ENCODE peak calls at places on chromosomes 12 and 14, in nine cellular contexts. One of them, this sample, is unnamed.

GRCh38 chr12:10610188-10610587 is 3.2 kb downstream of the MAGOHB start:
- DNase-seq in stomach: no peak
- DNase-seq in IMR-90: no peak
- DNase-seq in tibial artery: no peak
- DNase-seq in fibroblast of mammary gland: no peak
- DNase-seq in A673: no peak
- DNase-seq in AG10803: no peak
- DNase-seq in cardiac fibroblast: no peak
- DNase-seq in left ventricle myocardium inferior: no peak
- DNase-seq in this sample: no peak

GRCh38 chr14:35438910-35439713 is 34.6 kb upstream of the NFKBIA start:
- DNase-seq in A673: peak
- DNase-seq in fibroblast of mammary gland: peak
- DNase-seq in tibial artery: no peak
- DNase-seq in IMR-90: no peak
- DNase-seq in AG10803: no peak
- DNase-seq in left ventricle myocardium inferior: no peak
- DNase-seq in cardiac fibroblast: peak
- DNase-seq in stomach: no peak
- DNase-seq in this sample: peak

GRCh38 chr12:126191949-126192348 is 1126.7 kb downstream of the AACS start:
- DNase-seq in left ventricle myocardium inferior: no peak
- DNase-seq in AG10803: no peak
- DNase-seq in IMR-90: no peak
- DNase-seq in A673: no peak
- DNase-seq in tibial artery: no peak
- DNase-seq in cardiac fibroblast: no peak
- DNase-seq in stomach: no peak
- DNase-seq in fibroblast of mammary gland: no peak
- DNase-seq in this sample: no peak

GRCh38 chr12:76303365-76303764 is 44.9 kb downstream of the BBS10 start:
- DNase-seq in fibroblast of mammary gland: peak
- DNase-seq in cardiac fibroblast: no peak
- DNase-seq in A673: no peak
- DNase-seq in stomach: no peak
- DNase-seq in IMR-90: peak
- DNase-seq in tibial artery: no peak
- DNase-seq in AG10803: no peak
- DNase-seq in left ventricle myocardium inferior: no peak
- DNase-seq in this sample: no peak

GRCh38 chr12:132429932-132430643 is 59.9 kb upstream of the FBRSL1 start:
- DNase-seq in IMR-90: no peak
- DNase-seq in tibial artery: no peak
- DNase-seq in cardiac fibroblast: peak
- DNase-seq in A673: peak
- DNase-seq in fibroblast of mammary gland: no peak
- DNase-seq in AG10803: no peak
- DNase-seq in left ventricle myocardium inferior: no peak
- DNase-seq in stomach: peak
- DNase-seq in this sample: no peak

GRCh38 chr14:33755358-33755757 is 195.5 kb downstream of the EGLN3 start:
- DNase-seq in stomach: no peak
- DNase-seq in IMR-90: no peak
- DNase-seq in A673: peak
- DNase-seq in AG10803: no peak
- DNase-seq in cardiac fibroblast: no peak
- DNase-seq in fibroblast of mammary gland: no peak
- DNase-seq in tibial artery: no peak
- DNase-seq in left ventricle myocardium inferior: no peak
- DNase-seq in this sample: no peak

GRCh38 chr14:71467419-71467818 is 464.8 kb upstream of the RGS6 start:
- DNase-seq in A673: peak
- DNase-seq in left ventricle myocardium inferior: no peak
- DNase-seq in stomach: no peak
- DNase-seq in AG10803: peak
- DNase-seq in fibroblast of mammary gland: peak
- DNase-seq in cardiac fibroblast: no peak
- DNase-seq in IMR-90: no peak
- DNase-seq in tibial artery: no peak
- DNase-seq in this sample: peak

GRCh38 chr14:77278461-77279230 is 7.6 kb upstream of the NGB start:
- DNase-seq in A673: no peak
- DNase-seq in stomach: no peak
- DNase-seq in IMR-90: no peak
- DNase-seq in tibial artery: no peak
- DNase-seq in fibroblast of mammary gland: no peak
- DNase-seq in cardiac fibroblast: no peak
- DNase-seq in left ventricle myocardium inferior: no peak
- DNase-seq in AG10803: no peak
- DNase-seq in this sample: no peak

GRCh38 chr14:101072945-101073597 is 169.5 kb upstream of the RTL1 start:
- DNase-seq in tibial artery: no peak
- DNase-seq in left ventricle myocardium inferior: no peak
- DNase-seq in A673: peak
- DNase-seq in stomach: peak
- DNase-seq in AG10803: peak
- DNase-seq in IMR-90: peak
- DNase-seq in cardiac fibroblast: peak
- DNase-seq in fibroblast of mammary gland: peak
- DNase-seq in this sample: peak

GRCh38 chr14:45144658-45145057 is 8.9 kb downstream of the FANCM start:
- DNase-seq in tibial artery: no peak
- DNase-seq in left ventricle myocardium inferior: no peak
- DNase-seq in fibroblast of mammary gland: no peak
- DNase-seq in IMR-90: no peak
- DNase-seq in AG10803: no peak
- DNase-seq in stomach: no peak
- DNase-seq in A673: no peak
- DNase-seq in cardiac fibroblast: no peak
- DNase-seq in this sample: no peak

GRCh38 chr12:28535216-28535615 is 345.0 kb downstream of the CCDC91 start:
- DNase-seq in stomach: no peak
- DNase-seq in A673: peak
- DNase-seq in fibroblast of mammary gland: peak
- DNase-seq in IMR-90: peak
- DNase-seq in tibial artery: no peak
- DNase-seq in cardiac fibroblast: peak
- DNase-seq in left ventricle myocardium inferior: no peak
- DNase-seq in AG10803: peak
- DNase-seq in this sample: peak

GRCh38 chr12:65778268-65779090 is 45.8 kb upstream of the HMGA2 start:
- DNase-seq in AG10803: peak
- DNase-seq in fibroblast of mammary gland: peak
- DNase-seq in IMR-90: peak
- DNase-seq in stomach: no peak
- DNase-seq in A673: no peak
- DNase-seq in left ventricle myocardium inferior: no peak
- DNase-seq in cardiac fibroblast: peak
- DNase-seq in tibial artery: no peak
- DNase-seq in this sample: peak

GRCh38 chr12:19575307-19576243 is 136.3 kb downstream of the AEBP2 start:
- DNase-seq in stomach: peak
- DNase-seq in cardiac fibroblast: peak
- DNase-seq in tibial artery: no peak
- DNase-seq in fibroblast of mammary gland: peak
- DNase-seq in IMR-90: peak
- DNase-seq in left ventricle myocardium inferior: peak
- DNase-seq in A673: peak
- DNase-seq in AG10803: peak
- DNase-seq in this sample: peak

GRCh38 chr14:90545966-90546751 is 149.3 kb downstream of the CALM1 start:
- DNase-seq in IMR-90: no peak
- DNase-seq in fibroblast of mammary gland: no peak
- DNase-seq in AG10803: peak
- DNase-seq in A673: no peak
- DNase-seq in left ventricle myocardium inferior: peak
- DNase-seq in stomach: peak
- DNase-seq in cardiac fibroblast: peak
- DNase-seq in tibial artery: peak
- DNase-seq in this sample: no peak

GRCh38 chr12:108802666-108803036 is 54.7 kb downstream of the SSH1 start:
- DNase-seq in cardiac fibroblast: peak
- DNase-seq in fibroblast of mammary gland: no peak
- DNase-seq in AG10803: no peak
- DNase-seq in stomach: no peak
- DNase-seq in left ventricle myocardium inferior: no peak
- DNase-seq in IMR-90: peak
- DNase-seq in tibial artery: no peak
- DNase-seq in A673: no peak
- DNase-seq in this sample: no peak

GRCh38 chr12:24582954-24583601 is 365.8 kb downstream of the BCAT1 start:
- DNase-seq in fibroblast of mammary gland: no peak
- DNase-seq in AG10803: no peak
- DNase-seq in left ventricle myocardium inferior: no peak
- DNase-seq in IMR-90: no peak
- DNase-seq in A673: no peak
- DNase-seq in cardiac fibroblast: no peak
- DNase-seq in stomach: no peak
- DNase-seq in tibial artery: no peak
- DNase-seq in this sample: no peak

GRCh38 chr14:98945611-98946570 is 326.1 kb downstream of the BCL11B start:
- DNase-seq in cardiac fibroblast: no peak
- DNase-seq in A673: no peak
- DNase-seq in fibroblast of mammary gland: no peak
- DNase-seq in tibial artery: no peak
- DNase-seq in stomach: no peak
- DNase-seq in IMR-90: no peak
- DNase-seq in AG10803: no peak
- DNase-seq in left ventricle myocardium inferior: no peak
- DNase-seq in this sample: no peak

GRCh38 chr12:53870122-53870521 is 68.5 kb upstream of the HOXC13 start:
- DNase-seq in tibial artery: no peak
- DNase-seq in cardiac fibroblast: no peak
- DNase-seq in fibroblast of mammary gland: no peak
- DNase-seq in AG10803: no peak
- DNase-seq in left ventricle myocardium inferior: no peak
- DNase-seq in stomach: no peak
- DNase-seq in A673: no peak
- DNase-seq in IMR-90: no peak
- DNase-seq in this sample: no peak

GRCh38 chr12:97837401-97837800 is 374.8 kb downstream of the RMST start:
- DNase-seq in IMR-90: no peak
- DNase-seq in left ventricle myocardium inferior: no peak
- DNase-seq in AG10803: peak
- DNase-seq in tibial artery: no peak
- DNase-seq in stomach: no peak
- DNase-seq in cardiac fibroblast: peak
- DNase-seq in fibroblast of mammary gland: peak
- DNase-seq in A673: no peak
- DNase-seq in this sample: peak

GRCh38 chr12:130714091-130714590 is 2.0 kb downstream of the RIMBP2 start:
- DNase-seq in AG10803: no peak
- DNase-seq in cardiac fibroblast: no peak
- DNase-seq in tibial artery: no peak
- DNase-seq in left ventricle myocardium inferior: no peak
- DNase-seq in IMR-90: no peak
- DNase-seq in fibroblast of mammary gland: no peak
- DNase-seq in A673: peak
- DNase-seq in stomach: peak
- DNase-seq in this sample: no peak
- H3K4me3 ChIP-seq in AG10803: peak
- H3K4me3 ChIP-seq in cardiac fibroblast: peak
- H3K4me3 ChIP-seq in tibial artery: peak
- H3K4me3 ChIP-seq in left ventricle myocardium inferior: peak
- H3K4me3 ChIP-seq in IMR-90: no peak
- H3K4me3 ChIP-seq in fibroblast of mammary gland: no peak
- H3K4me3 ChIP-seq in A673: peak
- H3K4me3 ChIP-seq in stomach: peak
- H3K4me3 ChIP-seq in this sample: no peak

GRCh38 chr12:114684098-114684869 is at the start of gene TBX3:
- DNase-seq in fibroblast of mammary gland: peak
- DNase-seq in stomach: peak
- DNase-seq in cardiac fibroblast: peak
- DNase-seq in IMR-90: peak
- DNase-seq in A673: peak
- DNase-seq in tibial artery: peak
- DNase-seq in left ventricle myocardium inferior: peak
- DNase-seq in AG10803: peak
- DNase-seq in this sample: peak
- TF ChIP-seq CTCF in fibroblast of mammary gland: peak
- TF ChIP-seq CTCF in stomach: peak
- TF ChIP-seq CTCF in cardiac fibroblast: peak
- TF ChIP-seq CTCF in IMR-90: peak
- TF ChIP-seq CTCF in A673: peak
- TF ChIP-seq CTCF in tibial artery: peak
- TF ChIP-seq CTCF in left ventricle myocardium inferior: peak
- TF ChIP-seq CTCF in AG10803: peak
- TF ChIP-seq CTCF in this sample: peak

GRCh38 chr14:22474730-22475351 is 114.2 kb downstream of the DAD1 start:
- DNase-seq in tibial artery: no peak
- DNase-seq in cardiac fibroblast: peak
- DNase-seq in AG10803: peak
- DNase-seq in A673: peak
- DNase-seq in IMR-90: peak
- DNase-seq in fibroblast of mammary gland: peak
- DNase-seq in left ventricle myocardium inferior: no peak
- DNase-seq in stomach: no peak
- DNase-seq in this sample: peak
- H3K4me3 ChIP-seq in tibial artery: no peak
- H3K4me3 ChIP-seq in cardiac fibroblast: no peak
- H3K4me3 ChIP-seq in AG10803: no peak
- H3K4me3 ChIP-seq in A673: peak
- H3K4me3 ChIP-seq in IMR-90: no peak
- H3K4me3 ChIP-seq in fibroblast of mammary gland: no peak
- H3K4me3 ChIP-seq in left ventricle myocardium inferior: no peak
- H3K4me3 ChIP-seq in stomach: no peak
- H3K4me3 ChIP-seq in this sample: no peak

GRCh38 chr14:87935895-87936294 is 57.1 kb downstream of the GALC start:
- DNase-seq in tibial artery: no peak
- DNase-seq in fibroblast of mammary gland: no peak
- DNase-seq in left ventricle myocardium inferior: no peak
- DNase-seq in A673: no peak
- DNase-seq in IMR-90: no peak
- DNase-seq in AG10803: no peak
- DNase-seq in cardiac fibroblast: no peak
- DNase-seq in stomach: no peak
- DNase-seq in this sample: no peak

GRCh38 chr14:87935081-87935828 is 57.7 kb downstream of the GALC start:
- DNase-seq in A673: no peak
- DNase-seq in tibial artery: no peak
- DNase-seq in AG10803: peak
- DNase-seq in left ventricle myocardium inferior: no peak
- DNase-seq in IMR-90: no peak
- DNase-seq in fibroblast of mammary gland: peak
- DNase-seq in cardiac fibroblast: no peak
- DNase-seq in stomach: no peak
- DNase-seq in this sample: no peak

GRCh38 chr14:87934185-87934584 is 58.8 kb downstream of the GALC start:
- DNase-seq in AG10803: no peak
- DNase-seq in IMR-90: peak
- DNase-seq in A673: peak
- DNase-seq in left ventricle myocardium inferior: no peak
- DNase-seq in cardiac fibroblast: no peak
- DNase-seq in fibroblast of mammary gland: peak
- DNase-seq in stomach: no peak
- DNase-seq in tibial artery: no peak
- DNase-seq in this sample: peak
- TF ChIP-seq CTCF in AG10803: no peak
- TF ChIP-seq CTCF in IMR-90: no peak
- TF ChIP-seq CTCF in A673: no peak
- TF ChIP-seq CTCF in left ventricle myocardium inferior: no peak
- TF ChIP-seq CTCF in cardiac fibroblast: no peak
- TF ChIP-seq CTCF in fibroblast of mammary gland: no peak
- TF ChIP-seq CTCF in stomach: no peak
- TF ChIP-seq CTCF in tibial artery: no peak
- TF ChIP-seq CTCF in this sample: no peak

This sample was measured in fibroblast of pulmonary artery.